ENCODE peak calls at places on chromosomes 4 and X, in six cellular contexts. One of them, this sample, is unnamed.

GRCh38 chr4:86594559-86595425 is 677 bp downstream of the PTPN13 start:
- DNase-seq in thoracic aorta: no peak
- DNase-seq in fibroblast of lung: peak
- DNase-seq in GM23338: peak
- DNase-seq in OCI-LY7: no peak
- DNase-seq in pancreas: peak
- DNase-seq in this sample: peak

GRCh38 chr4:109701566-109702399 is 1.5 kb downstream of the CASP6 start:
- DNase-seq in thoracic aorta: no peak
- DNase-seq in fibroblast of lung: no peak
- DNase-seq in GM23338: peak
- DNase-seq in OCI-LY7: peak
- DNase-seq in pancreas: no peak
- DNase-seq in this sample: no peak

GRCh38 chr4:107156443-107156842 is 120.3 kb upstream of the DKK2 start:
- DNase-seq in thoracic aorta: no peak
- DNase-seq in fibroblast of lung: no peak
- DNase-seq in GM23338: no peak
- DNase-seq in OCI-LY7: no peak
- DNase-seq in pancreas: no peak
- DNase-seq in this sample: no peak

GRCh38 chrX:30620980-30621716 is 32.1 kb upstream of the GK start:
- DNase-seq in thoracic aorta: no peak
- DNase-seq in fibroblast of lung: peak
- DNase-seq in GM23338: no peak
- DNase-seq in OCI-LY7: no peak
- DNase-seq in pancreas: no peak
- DNase-seq in this sample: peak

GRCh38 chr4:90536408-90536807 is 409.2 kb downstream of the CCSER1 start:
- DNase-seq in thoracic aorta: no peak
- DNase-seq in fibroblast of lung: no peak
- DNase-seq in GM23338: no peak
- DNase-seq in OCI-LY7: no peak
- DNase-seq in pancreas: no peak
- DNase-seq in this sample: no peak

GRCh38 chrX:140432328-140433025 is 72.4 kb downstream of the SOX3 start:
- DNase-seq in thoracic aorta: no peak
- DNase-seq in fibroblast of lung: peak
- DNase-seq in GM23338: no peak
- DNase-seq in OCI-LY7: no peak
- DNase-seq in pancreas: peak
- DNase-seq in this sample: no peak

GRCh38 chr4:145639281-145639680 is 20.1 kb downstream of the MMAA start:
- DNase-seq in thoracic aorta: no peak
- DNase-seq in fibroblast of lung: no peak
- DNase-seq in GM23338: no peak
- DNase-seq in OCI-LY7: no peak
- DNase-seq in pancreas: no peak
- DNase-seq in this sample: no peak

GRCh38 chr4:25310066-25310824 is 2.3 kb upstream of the ZCCHC4 start:
- DNase-seq in thoracic aorta: no peak
- DNase-seq in fibroblast of lung: no peak
- DNase-seq in GM23338: no peak
- DNase-seq in OCI-LY7: peak
- DNase-seq in pancreas: no peak
- DNase-seq in this sample: peak

GRCh38 chr4:26568446-26568994 is 15.4 kb upstream of the TBC1D19 start:
- DNase-seq in thoracic aorta: no peak
- DNase-seq in fibroblast of lung: peak
- DNase-seq in GM23338: no peak
- DNase-seq in OCI-LY7: no peak
- DNase-seq in pancreas: no peak
- DNase-seq in this sample: peak

GRCh38 chr4:188682321-188682720 is 543.1 kb downstream of the TRIML1 start:
- DNase-seq in thoracic aorta: no peak
- DNase-seq in fibroblast of lung: no peak
- DNase-seq in GM23338: no peak
- DNase-seq in OCI-LY7: no peak
- DNase-seq in pancreas: no peak
- DNase-seq in this sample: no peak
- TF ChIP-seq CTCF in thoracic aorta: no peak
- TF ChIP-seq CTCF in fibroblast of lung: no peak
- TF ChIP-seq CTCF in GM23338: no peak
- TF ChIP-seq CTCF in OCI-LY7: no peak
- TF ChIP-seq CTCF in pancreas: no peak
- TF ChIP-seq CTCF in this sample: no peak

DNA sequence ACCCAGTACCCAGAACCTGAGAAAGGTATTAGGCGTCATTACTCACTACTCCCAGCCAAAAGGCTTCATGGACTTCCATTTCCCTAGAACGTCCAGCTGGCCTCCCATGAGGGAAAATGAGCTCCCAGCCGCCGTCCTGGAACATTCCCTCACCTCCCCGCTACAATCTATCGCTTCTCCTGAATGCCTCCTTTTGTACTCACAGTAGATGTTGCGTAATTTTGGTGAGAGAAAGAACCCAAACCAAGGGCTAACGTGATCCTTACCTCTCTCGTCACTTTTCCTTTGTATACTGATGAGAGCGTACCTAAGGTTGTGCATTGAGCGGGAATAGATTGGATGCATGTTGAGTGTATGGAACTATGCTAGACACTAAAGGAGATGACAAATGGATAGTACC is 161.9 kb downstream of the TENM3 start:
- DNase-seq in thoracic aorta: no peak
- DNase-seq in fibroblast of lung: no peak
- DNase-seq in GM23338: no peak
- DNase-seq in OCI-LY7: no peak
- DNase-seq in pancreas: no peak
- DNase-seq in this sample: no peak
- H3K4me3 ChIP-seq in thoracic aorta: no peak
- H3K4me3 ChIP-seq in fibroblast of lung: no peak
- H3K4me3 ChIP-seq in GM23338: no peak
- H3K4me3 ChIP-seq in OCI-LY7: no peak
- H3K4me3 ChIP-seq in pancreas: no peak
- H3K4me3 ChIP-seq in this sample: no peak

GRCh38 chrX:125998432-125998831 is 167.7 kb downstream of the DCAF12L2 start:
- DNase-seq in thoracic aorta: no peak
- DNase-seq in fibroblast of lung: no peak
- DNase-seq in GM23338: peak
- DNase-seq in OCI-LY7: peak
- DNase-seq in pancreas: no peak
- DNase-seq in this sample: no peak
- TF ChIP-seq CTCF in thoracic aorta: no peak
- TF ChIP-seq CTCF in fibroblast of lung: no peak
- TF ChIP-seq CTCF in GM23338: peak
- TF ChIP-seq CTCF in OCI-LY7: peak
- TF ChIP-seq CTCF in pancreas: no peak
- TF ChIP-seq CTCF in this sample: no peak

DNA sequence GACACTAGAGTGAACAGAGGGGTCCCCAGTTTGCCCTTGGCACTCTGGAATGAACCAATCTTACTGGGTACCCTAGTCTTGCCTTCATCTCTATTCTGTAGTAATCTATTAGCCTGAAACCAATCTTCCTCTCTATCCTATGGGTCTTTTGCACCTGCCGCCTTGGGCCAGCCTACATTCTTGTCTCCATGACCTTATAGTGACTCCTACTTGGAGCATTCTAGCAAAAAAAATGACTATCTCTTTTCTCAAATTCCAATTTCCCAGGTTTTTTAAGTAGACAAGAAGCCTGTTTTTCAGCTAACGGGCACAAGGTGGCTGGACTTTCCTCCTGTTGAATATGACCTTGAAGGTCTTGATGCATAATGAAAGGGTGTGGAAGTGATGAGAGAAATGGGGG is 568.7 kb downstream of the TRAM1L1 start:
- DNase-seq in thoracic aorta: no peak
- DNase-seq in fibroblast of lung: no peak
- DNase-seq in GM23338: no peak
- DNase-seq in OCI-LY7: no peak
- DNase-seq in pancreas: no peak
- DNase-seq in this sample: no peak
- H3K4me3 ChIP-seq in thoracic aorta: no peak
- H3K4me3 ChIP-seq in fibroblast of lung: no peak
- H3K4me3 ChIP-seq in GM23338: no peak
- H3K4me3 ChIP-seq in OCI-LY7: no peak
- H3K4me3 ChIP-seq in pancreas: no peak
- H3K4me3 ChIP-seq in this sample: no peak

DNA sequence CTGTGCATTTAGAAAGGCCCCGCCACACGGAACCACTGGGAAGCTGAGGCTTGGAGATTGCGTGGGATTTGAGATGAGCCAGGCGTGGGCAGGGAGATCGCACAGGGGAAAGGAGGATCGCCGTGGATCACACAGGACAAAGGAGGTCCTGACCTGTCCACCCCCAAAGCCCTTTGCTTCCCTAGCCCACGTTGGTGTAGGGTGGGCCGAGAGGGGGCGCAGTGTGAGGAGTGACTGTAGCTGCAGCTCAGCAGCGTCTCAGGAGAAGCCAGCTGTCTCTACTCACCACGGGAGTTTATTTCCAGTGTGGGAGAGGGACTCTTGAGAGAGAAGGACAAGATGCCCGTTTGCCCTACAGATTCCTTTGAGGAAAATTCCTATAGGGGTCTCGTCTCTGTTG is 62.1 kb downstream of the TBL1X start:
- DNase-seq in thoracic aorta: no peak
- DNase-seq in fibroblast of lung: no peak
- DNase-seq in GM23338: peak
- DNase-seq in OCI-LY7: no peak
- DNase-seq in pancreas: no peak
- DNase-seq in this sample: no peak
- TF ChIP-seq CTCF in thoracic aorta: no peak
- TF ChIP-seq CTCF in fibroblast of lung: no peak
- TF ChIP-seq CTCF in GM23338: peak
- TF ChIP-seq CTCF in OCI-LY7: no peak
- TF ChIP-seq CTCF in pancreas: no peak
- TF ChIP-seq CTCF in this sample: no peak

GRCh38 chr4:56049428-56050212 is 100.9 kb downstream of the CEP135 start:
- DNase-seq in thoracic aorta: no peak
- DNase-seq in fibroblast of lung: peak
- DNase-seq in GM23338: peak
- DNase-seq in OCI-LY7: peak
- DNase-seq in pancreas: no peak
- DNase-seq in this sample: no peak

GRCh38 chr4:56051710-56052075 is 102.9 kb downstream of the CEP135 start:
- DNase-seq in thoracic aorta: no peak
- DNase-seq in fibroblast of lung: no peak
- DNase-seq in GM23338: no peak
- DNase-seq in OCI-LY7: no peak
- DNase-seq in pancreas: no peak
- DNase-seq in this sample: no peak

GRCh38 chr4:56050584-56050983 is 101.8 kb downstream of the CEP135 start:
- DNase-seq in thoracic aorta: no peak
- DNase-seq in fibroblast of lung: no peak
- DNase-seq in GM23338: no peak
- DNase-seq in OCI-LY7: peak
- DNase-seq in pancreas: no peak
- DNase-seq in this sample: no peak

GRCh38 chr4:56051049-56051709 is 102.4 kb downstream of the CEP135 start:
- DNase-seq in thoracic aorta: no peak
- DNase-seq in fibroblast of lung: no peak
- DNase-seq in GM23338: no peak
- DNase-seq in OCI-LY7: no peak
- DNase-seq in pancreas: no peak
- DNase-seq in this sample: no peak

DNA sequence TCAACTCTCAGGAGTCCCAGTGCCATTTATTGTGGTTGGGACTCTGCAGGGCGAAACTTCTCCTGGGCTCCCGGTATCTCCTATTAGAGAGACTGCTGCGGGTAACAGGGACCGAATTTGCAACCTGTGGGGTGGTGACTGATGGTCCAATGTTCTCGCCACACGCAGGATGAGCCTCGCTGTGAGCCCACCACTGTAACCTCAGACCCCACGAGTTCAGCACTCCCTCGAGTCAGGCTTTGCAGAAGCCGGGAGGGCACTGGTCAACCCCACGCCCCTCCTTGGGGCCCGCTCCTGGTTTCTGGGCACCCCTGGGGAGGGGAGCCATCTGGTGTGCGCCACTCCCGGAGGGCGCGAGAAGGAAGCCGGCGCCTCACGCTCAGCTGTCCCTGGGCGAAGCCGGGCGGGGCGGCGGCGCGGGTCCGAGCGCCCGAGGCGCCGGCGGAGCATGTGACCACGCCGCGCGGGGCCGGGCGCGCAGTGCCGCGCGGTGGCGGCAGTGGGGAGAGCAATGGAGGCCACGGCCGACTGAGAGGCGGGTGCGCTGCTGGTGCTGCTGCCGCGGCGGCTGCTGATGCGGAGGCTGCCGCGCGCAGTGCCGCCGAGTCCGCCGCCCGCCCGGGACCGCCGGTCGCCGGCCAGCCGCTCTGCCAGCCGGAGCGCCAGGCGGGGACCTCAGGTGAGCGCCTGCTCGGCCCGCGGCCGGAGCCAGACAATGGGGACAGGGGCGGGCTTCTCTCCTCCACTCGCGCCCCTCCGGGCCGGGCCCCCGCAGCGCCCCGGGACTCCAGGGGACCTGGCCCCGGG is 100.1 kb downstream of the CEP135 start:
- DNase-seq in thoracic aorta: no peak
- DNase-seq in fibroblast of lung: peak
- DNase-seq in GM23338: peak
- DNase-seq in OCI-LY7: peak
- DNase-seq in pancreas: peak
- DNase-seq in this sample: peak
- H3K4me3 ChIP-seq in thoracic aorta: peak
- H3K4me3 ChIP-seq in fibroblast of lung: peak
- H3K4me3 ChIP-seq in GM23338: peak
- H3K4me3 ChIP-seq in OCI-LY7: peak
- H3K4me3 ChIP-seq in pancreas: peak
- H3K4me3 ChIP-seq in this sample: peak

DNA sequence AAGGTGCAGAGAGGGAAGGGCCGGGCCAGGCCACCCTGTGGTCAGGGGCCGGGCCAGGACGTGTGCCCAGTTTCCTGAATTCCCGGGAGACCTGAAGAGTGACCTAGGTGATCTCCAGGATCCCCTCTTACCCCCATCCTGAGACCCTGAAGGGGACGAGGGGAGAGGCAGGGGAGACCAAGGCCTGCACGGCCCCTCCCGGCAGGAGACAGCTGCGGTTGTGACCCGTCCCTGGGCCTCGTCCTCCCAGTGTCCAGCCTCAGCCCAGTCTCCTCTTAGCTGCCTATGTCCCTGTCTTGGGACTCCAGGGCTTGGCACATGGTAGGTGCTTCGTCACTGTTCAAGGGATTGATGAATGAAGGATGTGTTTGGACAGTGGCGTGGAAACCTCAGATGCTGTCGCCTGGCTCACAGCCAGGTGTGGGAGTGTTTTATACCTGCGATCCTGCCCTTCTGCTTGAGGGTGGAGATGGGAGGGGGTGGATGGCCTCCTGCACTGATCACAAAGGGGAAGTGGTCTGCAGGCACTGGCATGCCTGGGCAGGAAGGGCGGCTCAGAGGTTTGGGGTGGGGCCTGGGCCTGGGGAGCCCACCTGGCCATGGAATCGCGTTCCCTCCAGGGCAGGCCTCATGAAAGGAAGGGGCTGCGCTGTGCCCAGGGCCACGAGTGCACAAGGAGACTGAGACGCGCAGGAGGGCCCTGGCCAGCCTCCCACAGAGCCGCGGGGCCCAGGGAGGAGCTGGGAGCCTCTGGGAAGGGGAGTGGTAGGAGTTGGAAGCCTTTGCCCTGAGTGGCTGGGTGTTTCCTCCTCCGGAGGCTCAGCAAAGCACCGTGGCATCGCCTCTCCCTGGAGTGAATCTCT is 6.9 kb downstream of the SH3TC1 start:
- DNase-seq in thoracic aorta: no peak
- DNase-seq in fibroblast of lung: no peak
- DNase-seq in GM23338: no peak
- DNase-seq in OCI-LY7: peak
- DNase-seq in pancreas: no peak
- DNase-seq in this sample: no peak
- TF ChIP-seq CTCF in thoracic aorta: no peak
- TF ChIP-seq CTCF in fibroblast of lung: no peak
- TF ChIP-seq CTCF in GM23338: no peak
- TF ChIP-seq CTCF in OCI-LY7: no peak
- TF ChIP-seq CTCF in pancreas: no peak
- TF ChIP-seq CTCF in this sample: no peak

This sample was measured in foreskin fibroblast.